ENCODE peak calls at places on chromosomes 12 and 14, in five cellular contexts. F, Q, B, L and P are unnamed samples.

GRCh38 chr14:84468153-84468552 is 1061.8 kb upstream of the FLRT2 start:
- ATAC-seq in F (no peak), Q (no peak), B (no peak), L (no peak), P (no peak)

GRCh38 chr12:3172124-3173007 is 95.2 kb downstream of the TSPAN9 start:
- ATAC-seq in F (no peak), Q (no peak), B (no peak), L (no peak), P (no peak)

GRCh38 chr14:96893966-96894622 is 96.9 kb downstream of the VRK1 start:
- ATAC-seq in F (no peak), Q (no peak), B (no peak), L (no peak), P (no peak)

GRCh38 chr12:110597885-110598284 is 14.8 kb upstream of the PPTC7 start:
- ATAC-seq in F (no peak), Q (no peak), B (no peak), L (no peak), P (no peak)

GRCh38 chr12:113318900-113319628 is 15.8 kb downstream of the SLC8B1 start:
- ATAC-seq in F (no peak), Q (no peak), B (no peak), L (no peak), P (no peak)

GRCh38 chr14:60632777-60633176 is 16.5 kb downstream of the SIX1 start:
- ATAC-seq in F (no peak), Q (peak), B (no peak), L (no peak), P (no peak)

GRCh38 chr12:90102957-90103652 is 394.5 kb upstream of the ATP2B1 start:
- ATAC-seq in F (no peak), Q (peak), B (peak), L (peak), P (no peak)

GRCh38 chr12:132014092-132014914 is 64.6 kb downstream of the EP400 start:
- ATAC-seq in F (peak), Q (peak), B (no peak), L (no peak), P (peak)

GRCh38 chr12:100955139-100955538 is 160.6 kb downstream of the ANO4 start:
- ATAC-seq in F (no peak), Q (no peak), B (no peak), L (no peak), P (no peak)

GRCh38 chr12:43789941-43790340 is 16.2 kb downstream of the TWF1 start:
- ATAC-seq in F (no peak), Q (no peak), B (no peak), L (no peak), P (no peak)